ENCODE peak calls at places on chromosomes 7 and 10, in six cellular contexts. One of them, this sample, is unnamed. For H3K79me1, the result is how much of the 10 kb centered on the place peaks cover.

GRCh38 chr7:29841926-29842671 is 35.8 kb downstream of the WIPF3 start:
- DNase-seq in mesenchymal stem cell: no peak
- DNase-seq in IMR-90: no peak
- DNase-seq in trophoblast cell: no peak
- DNase-seq in neuronal stem cell: no peak
- DNase-seq in H1: no peak
- DNase-seq in this sample: no peak

GRCh38 chr10:102299873-102300272 is 54.5 kb downstream of the GBF1 start:
- DNase-seq in IMR-90: peak
- DNase-seq in neuronal stem cell: no peak
- DNase-seq in mesenchymal stem cell: peak
- DNase-seq in H1: no peak
- DNase-seq in trophoblast cell: no peak
- DNase-seq in this sample: no peak

GRCh38 chr10:79058899-79059771 is 9.6 kb upstream of the ZMIZ1 start:
- DNase-seq in H1: no peak
- DNase-seq in mesenchymal stem cell: no peak
- DNase-seq in IMR-90: no peak
- DNase-seq in trophoblast cell: no peak
- DNase-seq in neuronal stem cell: no peak
- DNase-seq in this sample: peak

GRCh38 chr10:21926358-21926890 is 77.1 kb downstream of the DNAJC1 start:
- DNase-seq in neuronal stem cell: no peak
- DNase-seq in IMR-90: peak
- DNase-seq in H1: no peak
- DNase-seq in trophoblast cell: peak
- DNase-seq in mesenchymal stem cell: peak
- DNase-seq in this sample: peak

GRCh38 chr7:129801882-129802281 is 150.9 kb downstream of the UBE2H start:
- DNase-seq in mesenchymal stem cell: no peak
- DNase-seq in H1: no peak
- DNase-seq in trophoblast cell: no peak
- DNase-seq in neuronal stem cell: no peak
- DNase-seq in IMR-90: no peak
- DNase-seq in this sample: peak

GRCh38 chr10:3295501-3296005 is 123.0 kb upstream of the PITRM1 start:
- DNase-seq in mesenchymal stem cell: no peak
- DNase-seq in H1: no peak
- DNase-seq in neuronal stem cell: no peak
- DNase-seq in trophoblast cell: peak
- DNase-seq in IMR-90: no peak
- DNase-seq in this sample: peak

GRCh38 chr10:24505759-24506158 is 217.9 kb downstream of the ARHGAP21 start:
- DNase-seq in mesenchymal stem cell: no peak
- DNase-seq in IMR-90: no peak
- DNase-seq in trophoblast cell: no peak
- DNase-seq in H1: no peak
- DNase-seq in neuronal stem cell: no peak
- DNase-seq in this sample: no peak

GRCh38 chr7:104848386-104848990 is 165.5 kb upstream of the KMT2E start:
- DNase-seq in neuronal stem cell: peak
- DNase-seq in IMR-90: peak
- DNase-seq in mesenchymal stem cell: peak
- DNase-seq in trophoblast cell: peak
- DNase-seq in H1: peak
- DNase-seq in this sample: peak

GRCh38 chr10:83373659-83374058 is 765.6 kb upstream of the GHITM start:
- DNase-seq in mesenchymal stem cell: peak
- DNase-seq in H1: peak
- DNase-seq in IMR-90: no peak
- DNase-seq in neuronal stem cell: no peak
- DNase-seq in trophoblast cell: peak
- DNase-seq in this sample: peak

GRCh38 chr10:20144268-20144667 is 328.0 kb downstream of the PLXDC2 start:
- DNase-seq in trophoblast cell: peak
- DNase-seq in IMR-90: no peak
- DNase-seq in mesenchymal stem cell: no peak
- DNase-seq in H1: no peak
- DNase-seq in neuronal stem cell: no peak
- DNase-seq in this sample: no peak

GRCh38 chr7:9307131-9307530 is 873.7 kb downstream of the NXPH1 start:
- DNase-seq in trophoblast cell: no peak
- DNase-seq in neuronal stem cell: no peak
- DNase-seq in H1: no peak
- DNase-seq in IMR-90: no peak
- DNase-seq in mesenchymal stem cell: peak
- DNase-seq in this sample: peak

GRCh38 chr7:106050743-106051110 is 61.4 kb downstream of the SYPL1 start:
- DNase-seq in mesenchymal stem cell: peak
- DNase-seq in trophoblast cell: peak
- DNase-seq in IMR-90: peak
- DNase-seq in neuronal stem cell: no peak
- DNase-seq in H1: no peak
- DNase-seq in this sample: no peak

GRCh38 chr7:19815546-19815945 is 42.1 kb upstream of the TMEM196 start:
- DNase-seq in IMR-90: no peak
- DNase-seq in trophoblast cell: peak
- DNase-seq in H1: no peak
- DNase-seq in neuronal stem cell: no peak
- DNase-seq in mesenchymal stem cell: no peak
- DNase-seq in this sample: peak

GRCh38 chr7:74412603-74413002 is 41.1 kb upstream of the GTF2IRD1 start:
- DNase-seq in H1: no peak
- DNase-seq in IMR-90: peak
- DNase-seq in trophoblast cell: peak
- DNase-seq in mesenchymal stem cell: peak
- DNase-seq in neuronal stem cell: no peak
- DNase-seq in this sample: no peak

GRCh38 chr7:69399038-69399800 is 199.1 kb upstream of the AUTS2 start:
- DNase-seq in IMR-90: no peak
- DNase-seq in H1: no peak
- DNase-seq in trophoblast cell: no peak
- DNase-seq in neuronal stem cell: no peak
- DNase-seq in mesenchymal stem cell: peak
- DNase-seq in this sample: peak

GRCh38 chr10:58956926-58957325 is 219.5 kb upstream of the PHYHIPL start:
- DNase-seq in trophoblast cell: peak
- DNase-seq in H1: no peak
- DNase-seq in mesenchymal stem cell: no peak
- DNase-seq in IMR-90: peak
- DNase-seq in neuronal stem cell: no peak
- DNase-seq in this sample: no peak

GRCh38 chr7:30556854-30557644 is 37.6 kb upstream of the GARS1 start:
- DNase-seq in IMR-90: peak
- DNase-seq in H1: no peak
- DNase-seq in neuronal stem cell: peak
- DNase-seq in trophoblast cell: no peak
- DNase-seq in mesenchymal stem cell: no peak
- DNase-seq in this sample: peak

GRCh38 chr7:6530626-6531491 is 20.4 kb downstream of the GRID2IP start:
- DNase-seq in IMR-90: no peak
- DNase-seq in mesenchymal stem cell: no peak
- DNase-seq in H1: peak
- DNase-seq in neuronal stem cell: no peak
- DNase-seq in trophoblast cell: no peak
- DNase-seq in this sample: peak

GRCh38 chr10:119416855-119417254 is 125.7 kb downstream of the RGS10 start:
- DNase-seq in IMR-90: peak
- DNase-seq in mesenchymal stem cell: peak
- DNase-seq in H1: peak
- DNase-seq in trophoblast cell: peak
- DNase-seq in neuronal stem cell: peak
- DNase-seq in this sample: peak

GRCh38 chr7:152989889-152990380 is 230.4 kb downstream of the ACTR3B start:
- DNase-seq in trophoblast cell: no peak
- DNase-seq in IMR-90: peak
- DNase-seq in H1: no peak
- DNase-seq in mesenchymal stem cell: no peak
- DNase-seq in neuronal stem cell: peak
- DNase-seq in this sample: peak

GRCh38 chr7:152399344-152399743 is 36.5 kb downstream of the KMT2C start:
- DNase-seq in trophoblast cell: no peak
- DNase-seq in H1: no peak
- DNase-seq in mesenchymal stem cell: no peak
- DNase-seq in IMR-90: no peak
- DNase-seq in neuronal stem cell: no peak
- DNase-seq in this sample: peak

GRCh38 chr10:27285093-27285492 is 44.5 kb upstream of the ACBD5 start:
- DNase-seq in IMR-90: peak
- DNase-seq in mesenchymal stem cell: peak
- DNase-seq in H1: no peak
- DNase-seq in trophoblast cell: peak
- DNase-seq in neuronal stem cell: no peak
- DNase-seq in this sample: peak

GRCh38 chr10:125160856-125161569 is 650 bp upstream of the CTBP2 start:
- DNase-seq in neuronal stem cell: peak
- DNase-seq in mesenchymal stem cell: peak
- DNase-seq in trophoblast cell: peak
- DNase-seq in H1: peak
- DNase-seq in IMR-90: peak
- DNase-seq in this sample: peak

GRCh38 chr10:5364365-5364764 is 401 bp upstream of the UCN3 start:
- DNase-seq in mesenchymal stem cell: no peak
- DNase-seq in trophoblast cell: no peak
- DNase-seq in neuronal stem cell: no peak
- DNase-seq in H1: no peak
- DNase-seq in IMR-90: no peak
- DNase-seq in this sample: no peak

GRCh38 chr7:11613292-11613930 is 218.6 kb downstream of the THSD7A start:
- DNase-seq in H1: no peak
- DNase-seq in trophoblast cell: no peak
- DNase-seq in IMR-90: no peak
- DNase-seq in neuronal stem cell: no peak
- DNase-seq in mesenchymal stem cell: no peak
- DNase-seq in this sample: peak

GRCh38 chr10:72709041-72709440 is 17.1 kb downstream of the MCU start:
- DNase-seq in IMR-90: no peak
- DNase-seq in neuronal stem cell: no peak
- DNase-seq in trophoblast cell: no peak
- DNase-seq in H1: no peak
- DNase-seq in mesenchymal stem cell: no peak
- DNase-seq in this sample: no peak

GRCh38 chr10:72712136-72712535 is 20.2 kb downstream of the MCU start:
- DNase-seq in IMR-90: peak
- DNase-seq in H1: no peak
- DNase-seq in trophoblast cell: peak
- DNase-seq in mesenchymal stem cell: peak
- DNase-seq in neuronal stem cell: no peak
- DNase-seq in this sample: peak
- H3K4me3 ChIP-seq in IMR-90: no peak
- H3K4me3 ChIP-seq in H1: no peak
- H3K4me3 ChIP-seq in trophoblast cell: no peak
- H3K4me3 ChIP-seq in mesenchymal stem cell: no peak
- H3K4me3 ChIP-seq in neuronal stem cell: no peak
- H3K4me3 ChIP-seq in this sample: no peak

GRCh38 chr10:71515531-71516172 is 118.9 kb downstream of the CDH23 start:
- DNase-seq in neuronal stem cell: no peak
- DNase-seq in trophoblast cell: peak
- DNase-seq in IMR-90: no peak
- DNase-seq in H1: no peak
- DNase-seq in mesenchymal stem cell: no peak
- DNase-seq in this sample: no peak
- H3K79me1 ChIP-seq in neuronal stem cell: under half
- H3K79me1 ChIP-seq in trophoblast cell: under half
- H3K79me1 ChIP-seq in IMR-90: under half
- H3K79me1 ChIP-seq in H1: under half
- H3K79me1 ChIP-seq in mesenchymal stem cell: under half
- H3K79me1 ChIP-seq in this sample: under half

GRCh38 chr10:30431435-30431911 is 2.5 kb upstream of the MAP3K8 start:
- DNase-seq in trophoblast cell: peak
- DNase-seq in neuronal stem cell: no peak
- DNase-seq in mesenchymal stem cell: no peak
- DNase-seq in IMR-90: no peak
- DNase-seq in H1: no peak
- DNase-seq in this sample: no peak
- H3K4me3 ChIP-seq in trophoblast cell: no peak
- H3K4me3 ChIP-seq in neuronal stem cell: no peak
- H3K4me3 ChIP-seq in mesenchymal stem cell: no peak
- H3K4me3 ChIP-seq in IMR-90: no peak
- H3K4me3 ChIP-seq in H1: no peak
- H3K4me3 ChIP-seq in this sample: no peak

DNA sequence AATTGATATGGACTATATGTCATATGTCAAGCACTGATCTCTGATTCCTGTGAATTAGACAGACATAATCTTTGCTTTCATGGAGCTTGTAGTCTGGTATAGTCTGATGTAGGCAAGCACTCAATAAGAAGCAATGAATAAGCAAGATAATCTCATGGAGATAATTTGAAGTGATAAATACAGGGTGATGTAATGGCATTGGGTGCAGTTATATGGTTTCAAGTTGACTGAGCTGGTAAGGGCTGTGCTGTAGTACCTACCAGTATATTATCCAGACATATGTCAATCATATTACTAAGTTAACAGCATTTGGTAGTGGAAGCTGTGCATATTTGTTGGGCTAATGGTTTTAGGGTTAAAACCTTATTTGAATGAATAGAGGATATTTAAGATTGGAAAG is 117.5 kb upstream of the PRPS1L1 start:
- DNase-seq in mesenchymal stem cell: no peak
- DNase-seq in neuronal stem cell: no peak
- DNase-seq in trophoblast cell: no peak
- DNase-seq in H1: no peak
- DNase-seq in IMR-90: no peak
- DNase-seq in this sample: no peak
- H3K79me1 ChIP-seq in mesenchymal stem cell: under half
- H3K79me1 ChIP-seq in neuronal stem cell: under half
- H3K79me1 ChIP-seq in trophoblast cell: under half
- H3K79me1 ChIP-seq in H1: under half
- H3K79me1 ChIP-seq in IMR-90: under half
- H3K79me1 ChIP-seq in this sample: under half

This sample was measured in mesendoderm.